ENCODE peak calls at places on chromosomes 11 and 22, in five cellular contexts. A is HepG2, O is HCT116, N is K562, C is H1. S is an unnamed sample.

GRCh38 chr22:50287731-50288130 is 17.6 kb upstream of the MAPK11 start:
- DNase-seq in A (no peak), O (no peak), N (no peak), C (no peak), S (no peak)

GRCh38 chr11:94305146-94305545 is 766 bp downstream of the IZUMO1R start:
- DNase-seq in A (no peak), O (no peak), N (no peak), C (no peak), S (no peak)

GRCh38 chr11:8382436-8383053 is 118.9 kb upstream of the LMO1 start:
- DNase-seq in A (no peak), O (no peak), N (peak), C (no peak), S (no peak)

GRCh38 chr11:134372536-134372935 is 39.5 kb downstream of the B3GAT1 start:
- DNase-seq in A (no peak), O (no peak), N (no peak), C (no peak), S (no peak)

GRCh38 chr22:46546466-46547178 is 9.2 kb upstream of the CELSR1 start:
- DNase-seq in A (no peak), O (no peak), N (no peak), C (no peak), S (no peak)

GRCh38 chr11:76669901-76670474 is 559 bp downstream of the LRRC32 start:
- DNase-seq in A (no peak), O (no peak), N (no peak), C (no peak), S (no peak)

GRCh38 chr11:46930089-46930488 is 6.5 kb upstream of the CSTPP1 start:
- DNase-seq in A (peak), O (no peak), N (peak), C (no peak), S (no peak)

GRCh38 chr11:65442952-65443351 is 20.4 kb downstream of the NEAT1 start:
- DNase-seq in A (no peak), O (no peak), N (peak), C (no peak), S (no peak)

GRCh38 chr11:121425818-121426217 is 26.3 kb upstream of the SORL1 start:
- DNase-seq in A (no peak), O (no peak), N (no peak), C (no peak), S (no peak)

GRCh38 chr11:32891657-32892354 is 805 bp upstream of the QSER1 start:
- DNase-seq in A (no peak), O (no peak), N (peak), C (no peak), S (no peak)
- TF ChIP-seq CEBPB in A (no peak), O (no peak), N (no peak), C (no peak), S (no peak)

GRCh38 chr11:126497581-126498109 is 142.2 kb downstream of the ST3GAL4 start:
- DNase-seq in A (no peak), O (no peak), N (no peak), C (no peak), S (no peak)
- TF ChIP-seq ZNF274 in A (no peak), O (no peak), N (no peak), C (no peak), S (no peak)

GRCh38 chr11:9566561-9567063 is 6.9 kb upstream of the WEE1 start:
- DNase-seq in A (no peak), O (no peak), N (peak), C (no peak), S (no peak)

GRCh38 chr11:9568854-9569587 is 4.4 kb upstream of the WEE1 start:
- DNase-seq in A (peak), O (peak), N (peak), C (no peak), S (no peak)

GRCh38 chr11:9568161-9568853 is 5.2 kb upstream of the WEE1 start:
- DNase-seq in A (no peak), O (no peak), N (no peak), C (no peak), S (no peak)

GRCh38 chr11:9565822-9566560 is 7.5 kb upstream of the WEE1 start:
- DNase-seq in A (peak), O (peak), N (peak), C (peak), S (peak)

GRCh38 chr11:9567401-9567800 is 6.1 kb upstream of the WEE1 start:
- DNase-seq in A (no peak), O (no peak), N (no peak), C (no peak), S (no peak)
- TF ChIP-seq CEBPB in A (no peak), O (no peak), N (no peak), C (no peak), S (no peak)

GRCh38 chr11:2519879-2520735 is 75.3 kb downstream of the KCNQ1 start:
- DNase-seq in A (no peak), O (no peak), N (no peak), C (no peak), S (no peak)
- TF ChIP-seq ZNF274 in A (no peak), O (no peak), N (no peak), C (no peak), S (no peak)

GRCh38 chr22:44500623-44501022 is 2.6 kb upstream of the RTL6 start:
- DNase-seq in A (no peak), O (no peak), N (no peak), C (no peak), S (no peak)

GRCh38 chr22:44505796-44506354 is 7.8 kb upstream of the RTL6 start:
- DNase-seq in A (no peak), O (no peak), N (no peak), C (no peak), S (no peak)
- TF ChIP-seq CEBPB in A (no peak), O (no peak), N (no peak), C (no peak), S (no peak)